ENCODE peak calls at places on chromosome 6, in nine cellular contexts. One of them, this sample, is unnamed.

GRCh38 chr6:164109770-164110140 is 695.2 kb downstream of the QKI start:
- DNase-seq in NCI-H460: no peak
- DNase-seq in mucosa of descending colon: no peak
- DNase-seq in NCI-H2081: no peak
- DNase-seq in CD8-positive, alpha-beta memory T cell: no peak
- DNase-seq in HS-27A: no peak
- DNase-seq in D341Med: peak; percentile 38
- DNase-seq in iPS-NIHi11: peak; percentile 69
- DNase-seq in mucosa of gallbladder: no peak
- DNase-seq in this sample: no peak

GRCh38 chr6:317452-318144 is 25.3 kb downstream of the DUSP22 start:
- DNase-seq in NCI-H460: no peak
- DNase-seq in mucosa of descending colon: no peak
- DNase-seq in NCI-H2081: no peak
- DNase-seq in CD8-positive, alpha-beta memory T cell: no peak
- DNase-seq in HS-27A: no peak
- DNase-seq in D341Med: no peak
- DNase-seq in iPS-NIHi11: no peak
- DNase-seq in mucosa of gallbladder: no peak
- DNase-seq in this sample: no peak

GRCh38 chr6:147207851-147208754 is 3.9 kb downstream of the STXBP5 start:
- DNase-seq in NCI-H460: no peak
- DNase-seq in mucosa of descending colon: no peak
- DNase-seq in NCI-H2081: no peak
- DNase-seq in CD8-positive, alpha-beta memory T cell: no peak
- DNase-seq in HS-27A: no peak
- DNase-seq in D341Med: no peak
- DNase-seq in iPS-NIHi11: no peak
- DNase-seq in mucosa of gallbladder: no peak
- DNase-seq in this sample: no peak

GRCh38 chr6:39084506-39084905 is 30.5 kb downstream of the SAYSD1 start:
- DNase-seq in NCI-H460: no peak
- DNase-seq in mucosa of descending colon: no peak
- DNase-seq in NCI-H2081: no peak
- DNase-seq in CD8-positive, alpha-beta memory T cell: no peak
- DNase-seq in HS-27A: no peak
- DNase-seq in D341Med: no peak
- DNase-seq in iPS-NIHi11: no peak
- DNase-seq in mucosa of gallbladder: no peak
- DNase-seq in this sample: no peak

GRCh38 chr6:9806195-9806594 is 608.7 kb downstream of the TFAP2A start:
- DNase-seq in NCI-H460: no peak
- DNase-seq in mucosa of descending colon: no peak
- DNase-seq in NCI-H2081: no peak
- DNase-seq in CD8-positive, alpha-beta memory T cell: no peak
- DNase-seq in HS-27A: no peak
- DNase-seq in D341Med: no peak
- DNase-seq in iPS-NIHi11: no peak
- DNase-seq in mucosa of gallbladder: no peak
- DNase-seq in this sample: no peak

GRCh38 chr6:97215157-97215769 is 67.8 kb downstream of the MMS22L start:
- DNase-seq in NCI-H460: peak; percentile 12
- DNase-seq in mucosa of descending colon: no peak
- DNase-seq in NCI-H2081: no peak
- DNase-seq in CD8-positive, alpha-beta memory T cell: no peak
- DNase-seq in HS-27A: peak; percentile 9
- DNase-seq in D341Med: peak; percentile 83
- DNase-seq in iPS-NIHi11: peak; percentile 31
- DNase-seq in mucosa of gallbladder: peak; percentile 17
- DNase-seq in this sample: no peak

GRCh38 chr6:39769012-39769411 is 23.2 kb upstream of the DAAM2 start:
- DNase-seq in NCI-H460: no peak
- DNase-seq in mucosa of descending colon: no peak
- DNase-seq in NCI-H2081: no peak
- DNase-seq in CD8-positive, alpha-beta memory T cell: no peak
- DNase-seq in HS-27A: no peak
- DNase-seq in D341Med: no peak
- DNase-seq in iPS-NIHi11: no peak
- DNase-seq in mucosa of gallbladder: peak; percentile 26
- DNase-seq in this sample: no peak

GRCh38 chr6:14079433-14079832 is 38.1 kb upstream of the CD83 start:
- DNase-seq in NCI-H460: no peak
- DNase-seq in mucosa of descending colon: no peak
- DNase-seq in NCI-H2081: no peak
- DNase-seq in CD8-positive, alpha-beta memory T cell: no peak
- DNase-seq in HS-27A: no peak
- DNase-seq in D341Med: no peak
- DNase-seq in iPS-NIHi11: no peak
- DNase-seq in mucosa of gallbladder: no peak
- DNase-seq in this sample: no peak

GRCh38 chr6:38656896-38657295 is 17.2 kb upstream of the BTBD9 start:
- DNase-seq in NCI-H460: no peak
- DNase-seq in mucosa of descending colon: no peak
- DNase-seq in NCI-H2081: no peak
- DNase-seq in CD8-positive, alpha-beta memory T cell: no peak
- DNase-seq in HS-27A: no peak
- DNase-seq in D341Med: no peak
- DNase-seq in iPS-NIHi11: no peak
- DNase-seq in mucosa of gallbladder: no peak
- DNase-seq in this sample: no peak

GRCh38 chr6:74343804-74344203 is 647.8 kb downstream of the CD109 start:
- DNase-seq in NCI-H460: no peak
- DNase-seq in mucosa of descending colon: no peak
- DNase-seq in NCI-H2081: no peak
- DNase-seq in CD8-positive, alpha-beta memory T cell: no peak
- DNase-seq in HS-27A: no peak
- DNase-seq in D341Med: peak; percentile 31
- DNase-seq in iPS-NIHi11: no peak
- DNase-seq in mucosa of gallbladder: no peak
- DNase-seq in this sample: no peak

GRCh38 chr6:166776571-166776970 is 149.5 kb upstream of the RPS6KA2 start:
- DNase-seq in NCI-H460: no peak
- DNase-seq in mucosa of descending colon: no peak
- DNase-seq in NCI-H2081: no peak
- DNase-seq in CD8-positive, alpha-beta memory T cell: no peak
- DNase-seq in HS-27A: no peak
- DNase-seq in D341Med: no peak
- DNase-seq in iPS-NIHi11: no peak
- DNase-seq in mucosa of gallbladder: no peak
- DNase-seq in this sample: no peak

GRCh38 chr6:33456156-33456555 is 1.8 kb downstream of the ZBTB9 start:
- DNase-seq in NCI-H460: no peak
- DNase-seq in mucosa of descending colon: no peak
- DNase-seq in NCI-H2081: no peak
- DNase-seq in CD8-positive, alpha-beta memory T cell: no peak
- DNase-seq in HS-27A: no peak
- DNase-seq in D341Med: no peak
- DNase-seq in iPS-NIHi11: no peak
- DNase-seq in mucosa of gallbladder: no peak
- DNase-seq in this sample: no peak

GRCh38 chr6:21785162-21785561 is 191.6 kb downstream of the SOX4 start:
- DNase-seq in NCI-H460: no peak
- DNase-seq in mucosa of descending colon: no peak
- DNase-seq in NCI-H2081: no peak
- DNase-seq in CD8-positive, alpha-beta memory T cell: no peak
- DNase-seq in HS-27A: no peak
- DNase-seq in D341Med: no peak
- DNase-seq in iPS-NIHi11: no peak
- DNase-seq in mucosa of gallbladder: no peak
- DNase-seq in this sample: no peak

GRCh38 chr6:158461954-158462353 is 97.9 kb upstream of the TMEM181 start:
- DNase-seq in NCI-H460: no peak
- DNase-seq in mucosa of descending colon: no peak
- DNase-seq in NCI-H2081: no peak
- DNase-seq in CD8-positive, alpha-beta memory T cell: no peak
- DNase-seq in HS-27A: no peak
- DNase-seq in D341Med: no peak
- DNase-seq in iPS-NIHi11: no peak
- DNase-seq in mucosa of gallbladder: no peak
- DNase-seq in this sample: no peak

GRCh38 chr6:53311586-53311935 is 37.2 kb downstream of the ELOVL5 start:
- DNase-seq in NCI-H460: no peak
- DNase-seq in mucosa of descending colon: no peak
- DNase-seq in NCI-H2081: no peak
- DNase-seq in CD8-positive, alpha-beta memory T cell: no peak
- DNase-seq in HS-27A: no peak
- DNase-seq in D341Med: no peak
- DNase-seq in iPS-NIHi11: no peak
- DNase-seq in mucosa of gallbladder: no peak
- DNase-seq in this sample: no peak

GRCh38 chr6:42338573-42339218 is 113.0 kb downstream of the TRERF1 start:
- DNase-seq in NCI-H460: peak; percentile 18
- DNase-seq in mucosa of descending colon: no peak
- DNase-seq in NCI-H2081: no peak
- DNase-seq in CD8-positive, alpha-beta memory T cell: no peak
- DNase-seq in HS-27A: peak; percentile 98
- DNase-seq in D341Med: no peak
- DNase-seq in iPS-NIHi11: no peak
- DNase-seq in mucosa of gallbladder: no peak
- DNase-seq in this sample: no peak

GRCh38 chr6:149859368-149859767 is 4.8 kb downstream of the LRP11 start:
- DNase-seq in NCI-H460: no peak
- DNase-seq in mucosa of descending colon: no peak
- DNase-seq in NCI-H2081: no peak
- DNase-seq in CD8-positive, alpha-beta memory T cell: no peak
- DNase-seq in HS-27A: no peak
- DNase-seq in D341Med: no peak
- DNase-seq in iPS-NIHi11: no peak
- DNase-seq in mucosa of gallbladder: no peak
- DNase-seq in this sample: no peak

GRCh38 chr6:15265787-15266186 is 19.9 kb downstream of the JARID2 start:
- DNase-seq in NCI-H460: no peak
- DNase-seq in mucosa of descending colon: no peak
- DNase-seq in NCI-H2081: no peak
- DNase-seq in CD8-positive, alpha-beta memory T cell: no peak
- DNase-seq in HS-27A: no peak
- DNase-seq in D341Med: no peak
- DNase-seq in iPS-NIHi11: no peak
- DNase-seq in mucosa of gallbladder: no peak
- DNase-seq in this sample: no peak

This sample was measured in effector memory CD4-positive, alpha-beta T cell.